ENCODE peak calls at places on chromosome 19, in ten cellular contexts. I, P, V, L, Q, T, G, J, X and U are unnamed samples.

GRCh38 chr19:56377105-56377924 is 16.0 kb downstream of the ZNF582 start:
- DNase-seq in I (no peak), P (no peak), V (no peak), L (no peak), Q (no peak), T (no peak), G (no peak), J (no peak), X (peak; percentile 27), U (no peak)

GRCh38 chr19:18596752-18597157 is 8.2 kb downstream of the REX1BD start:
- DNase-seq in I (peak; percentile 53), P (peak; percentile 66), V (peak; percentile 67), L (peak; percentile 41), Q (no peak), T (peak; percentile 94), G (no peak), J (peak; percentile 71), X (peak; percentile 61), U (peak; percentile 81)

GRCh38 chr19:30060872-30061556 is 119.0 kb downstream of the URI1 start:
- DNase-seq in I (no peak), P (peak; percentile 52), V (no peak), L (no peak), Q (no peak), T (peak; percentile 51), G (no peak), J (no peak), X (no peak), U (no peak)

GRCh38 chr19:21838646-21839045 is 2.7 kb upstream of the ZNF43 start:
- DNase-seq in I (no peak), P (no peak), V (no peak), L (no peak), Q (no peak), T (no peak), G (peak; percentile 65), J (no peak), X (no peak), U (no peak)

GRCh38 chr19:9941236-9941635 is 4.9 kb upstream of the OLFM2 start:
- DNase-seq in I (no peak), P (no peak), V (no peak), L (no peak), Q (no peak), T (no peak), G (peak; percentile 29), J (no peak), X (no peak), U (no peak)

GRCh38 chr19:5247957-5248705 is 92.5 kb downstream of the PTPRS start:
- DNase-seq in I (no peak), P (no peak), V (no peak), L (no peak), Q (no peak), T (no peak), G (no peak), J (no peak), X (no peak), U (no peak)

GRCh38 chr19:3670796-3671679 is 29.2 kb downstream of the PIP5K1C start:
- DNase-seq in I (peak; percentile 86), P (peak; percentile 94), V (peak; percentile 60), L (peak; percentile 91), Q (peak; percentile 74), T (peak; percentile 47), G (peak; percentile 56), J (peak; percentile 69), X (no peak), U (peak; percentile 97)

GRCh38 chr19:7970716-7971448 is 27.4 kb upstream of the TIMM44 start:
- DNase-seq in I (no peak), P (no peak), V (no peak), L (no peak), Q (no peak), T (peak; percentile 91), G (peak; percentile 28), J (peak; percentile 35), X (peak; percentile 76), U (no peak)

GRCh38 chr19:41907994-41908615 is 20.1 kb downstream of the ERFL start:
- DNase-seq in I (no peak), P (no peak), V (no peak), L (no peak), Q (no peak), T (no peak), G (no peak), J (no peak), X (no peak), U (no peak)

GRCh38 chr19:32674153-32674958 is 624 bp downstream of the ANKRD27 start:
- DNase-seq in I (no peak), P (no peak), V (no peak), L (no peak), Q (no peak), T (no peak), G (no peak), J (no peak), X (no peak), U (no peak)

GRCh38 chr19:41095703-41096102 is 7.5 kb downstream of the CYP2A13 start:
- DNase-seq in I (no peak), P (no peak), V (no peak), L (no peak), Q (no peak), T (no peak), G (no peak), J (no peak), X (no peak), U (no peak)

GRCh38 chr19:6718741-6719539 is 1.5 kb downstream of the C3 start:
- DNase-seq in I (no peak), P (no peak), V (no peak), L (no peak), Q (no peak), T (peak; percentile 94), G (no peak), J (peak; percentile 77), X (peak; percentile 48), U (no peak)

GRCh38 chr19:20662421-20663105 is 1.2 kb upstream of the ZNF626 start:
- DNase-seq in I (no peak), P (no peak), V (no peak), L (no peak), Q (no peak), T (no peak), G (no peak), J (no peak), X (no peak), U (no peak)

GRCh38 chr19:54201172-54201701 is 579 bp downstream of the RPS9 start:
- DNase-seq in I (no peak), P (no peak), V (no peak), L (no peak), Q (no peak), T (no peak), G (no peak), J (no peak), X (peak; percentile 2), U (no peak)
- H3K4me1 ChIP-seq in I (peaks cover 65% of the 10 kb centered on the region), P (peaks cover 57% of the 10 kb centered on the region), V (peaks cover 14% of the 10 kb centered on the region), L (peaks cover 6% of the 10 kb centered on the region), Q (peaks cover 24% of the 10 kb centered on the region), T (peaks cover 16% of the 10 kb centered on the region), G (peaks cover 7% of the 10 kb centered on the region), J (peaks cover 57% of the 10 kb centered on the region), X (peaks cover 35% of the 10 kb centered on the region), U (peaks cover 37% of the 10 kb centered on the region)

GRCh38 chr19:45171211-45171623 is 6.8 kb downstream of the TRAPPC6A start:
- DNase-seq in I (no peak), P (no peak), V (no peak), L (no peak), Q (no peak), T (peak; percentile 43), G (no peak), J (no peak), X (no peak), U (no peak)

GRCh38 chr19:45173816-45174215 is 4.2 kb downstream of the TRAPPC6A start:
- DNase-seq in I (no peak), P (no peak), V (no peak), L (no peak), Q (no peak), T (no peak), G (peak; percentile 79), J (no peak), X (no peak), U (no peak)

GRCh38 chr19:45172173-45172572 is 5.9 kb downstream of the TRAPPC6A start:
- DNase-seq in I (no peak), P (no peak), V (peak; percentile 46), L (no peak), Q (no peak), T (no peak), G (no peak), J (no peak), X (no peak), U (no peak)

GRCh38 chr19:45170146-45171106 is 7.6 kb downstream of the TRAPPC6A start:
- DNase-seq in I (no peak), P (no peak), V (no peak), L (no peak), Q (no peak), T (no peak), G (no peak), J (no peak), X (no peak), U (no peak)

GRCh38 chr19:45172611-45173208 is 5.3 kb downstream of the TRAPPC6A start:
- DNase-seq in I (no peak), P (no peak), V (no peak), L (no peak), Q (no peak), T (no peak), G (no peak), J (no peak), X (no peak), U (no peak)
- TF ChIP-seq CTCF in I (no peak), P (no peak), V (no peak), L (no peak), Q (no peak), T (no peak), G (no peak), J (no peak), X (no peak), U (no peak)

GRCh38 chr19:2488405-2488941 is 12.5 kb downstream of the GADD45B start:
- DNase-seq in I (no peak), P (no peak), V (peak; percentile 74), L (no peak), Q (no peak), T (no peak), G (no peak), J (no peak), X (no peak), U (no peak)

GRCh38 chr19:2487090-2487489 is 11.2 kb downstream of the GADD45B start:
- DNase-seq in I (no peak), P (no peak), V (no peak), L (no peak), Q (no peak), T (peak; percentile 37), G (no peak), J (no peak), X (no peak), U (no peak)

GRCh38 chr19:2485428-2485827 is 9.5 kb downstream of the GADD45B start:
- DNase-seq in I (no peak), P (no peak), V (no peak), L (no peak), Q (no peak), T (peak; percentile 44), G (no peak), J (no peak), X (no peak), U (no peak)

GRCh38 chr19:2488942-2489731 is 13.2 kb downstream of the GADD45B start:
- DNase-seq in I (peak; percentile 62), P (no peak), V (peak; percentile 78), L (peak; percentile 35), Q (no peak), T (peak; percentile 87), G (no peak), J (peak; percentile 79), X (peak; percentile 54), U (no peak)

GRCh38 chr19:2487780-2488330 is 11.9 kb downstream of the GADD45B start:
- DNase-seq in I (no peak), P (no peak), V (no peak), L (no peak), Q (no peak), T (peak; percentile 65), G (no peak), J (no peak), X (no peak), U (no peak)
- H3K4me1 ChIP-seq in I (peaks cover 36% of the 10 kb centered on the region), P (peaks cover 33% of the 10 kb centered on the region), V (peaks cover 31% of the 10 kb centered on the region), L (no peaks in the 10 kb centered on the region), Q (peaks cover 6% of the 10 kb centered on the region), T (no peaks in the 10 kb centered on the region), G (peaks cover 11% of the 10 kb centered on the region), J (peaks cover 42% of the 10 kb centered on the region), X (peaks cover 20% of the 10 kb centered on the region), U (peaks cover 44% of the 10 kb centered on the region)

GRCh38 chr19:11012507-11012906 is 51.7 kb downstream of the SMARCA4 start:
- DNase-seq in I (no peak), P (no peak), V (no peak), L (no peak), Q (no peak), T (no peak), G (no peak), J (no peak), X (no peak), U (no peak)
- TF ChIP-seq CTCF in I (no peak), P (no peak), V (no peak), L (no peak), Q (no peak), T (no peak), G (no peak), J (no peak), X (no peak), U (no peak)